ENCODE peak calls at places on chromosomes 1 and 21, in five cellular contexts. S is heart right ventricle, U is neural progenitor cell, A is ovary, Q is lung. G is an unnamed sample.

GRCh38 chr1:40309374-40310128 is 7.5 kb downstream of the COL9A2 start:
- DNase-seq in S (no peak), U (peak; percentile 94), A (no peak), Q (no peak), G (no peak)

GRCh38 chr21:42465008-42465878 is 30.8 kb downstream of the RSPH1 start:
- DNase-seq in S (no peak), U (no peak), A (no peak), Q (no peak), G (no peak)

GRCh38 chr1:45857101-45857700 is 53.8 kb downstream of the MAST2 start:
- DNase-seq in S (no peak), U (no peak), A (no peak), Q (no peak), G (no peak)

GRCh38 chr1:168474322-168474721 is 69.5 kb downstream of the XCL2 start:
- DNase-seq in S (no peak), U (no peak), A (no peak), Q (no peak), G (no peak)

GRCh38 chr1:27394282-27394658 is 1.8 kb downstream of the GPR3 start:
- DNase-seq in S (no peak), U (no peak), A (no peak), Q (no peak), G (no peak)

GRCh38 chr1:117268926-117269378 is 58.2 kb upstream of the VTCN1 start:
- DNase-seq in S (no peak), U (peak; percentile 49), A (no peak), Q (peak; percentile 36), G (no peak)

GRCh38 chr21:35208810-35209517 is 159.9 kb upstream of the RUNX1 start:
- DNase-seq in S (no peak), U (no peak), A (no peak), Q (no peak), G (no peak)

GRCh38 chr1:30908886-30909777 is 574 bp upstream of the SDC3 start:
- DNase-seq in S (no peak), U (peak; percentile 58), A (no peak), Q (no peak), G (peak; percentile 46)

DNA sequence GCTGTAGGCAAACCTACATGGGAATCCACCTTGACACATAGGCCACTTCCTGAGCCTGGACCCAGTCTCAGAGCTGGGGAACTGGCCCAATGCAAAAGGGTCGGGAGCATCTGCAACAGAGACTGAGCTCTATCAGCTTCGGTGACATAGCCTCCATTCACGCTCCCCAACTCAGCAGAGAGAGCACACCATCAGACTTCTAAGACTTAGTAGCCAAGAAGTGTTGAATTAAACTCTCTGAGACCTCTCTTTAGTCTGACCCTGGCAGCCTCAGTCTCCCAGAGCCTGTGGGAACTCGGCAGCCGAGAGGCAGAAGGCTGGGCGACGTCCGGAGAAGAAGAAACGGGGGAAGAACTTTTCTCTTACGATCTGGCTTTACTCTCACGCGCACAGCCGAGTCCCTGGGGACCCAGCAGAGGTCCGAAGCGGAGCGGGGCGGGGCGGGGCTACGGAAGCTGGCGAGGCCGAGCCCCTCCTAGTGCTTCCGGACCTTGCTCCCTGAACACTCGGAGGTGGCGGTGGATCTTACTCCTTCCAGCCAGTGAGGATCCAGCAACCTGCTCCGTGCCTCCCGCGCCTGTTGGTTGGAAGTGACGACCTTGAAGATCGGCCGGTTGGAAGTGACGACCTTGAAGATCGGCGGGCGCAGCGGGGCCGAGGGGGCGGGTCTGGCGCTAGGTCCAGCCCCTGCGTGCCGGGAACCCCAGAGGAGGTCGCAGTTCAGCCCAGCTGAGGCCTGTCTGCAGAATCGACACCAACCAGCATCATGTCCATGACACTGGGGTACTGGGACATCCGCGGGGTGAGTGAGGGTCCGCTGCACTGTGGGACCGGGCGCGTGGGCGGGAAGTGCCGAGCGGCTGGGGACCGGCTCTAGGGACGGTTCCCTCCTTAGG is at the start of gene GSTM4:
- DNase-seq in S (peak; percentile 88), U (peak; percentile 86), A (peak; percentile 93), Q (peak; percentile 76), G (peak; percentile 81)
- TF ChIP-seq CTCF in S (no peak), U (no peak), A (peak; percentile 10), Q (no peak), G (no peak)

GRCh38 chr21:28799926-28800325 is 192.8 kb downstream of the LTN1 start:
- DNase-seq in S (no peak), U (no peak), A (no peak), Q (no peak), G (no peak)

GRCh38 chr21:28798798-28799197 is 193.9 kb downstream of the LTN1 start:
- DNase-seq in S (no peak), U (no peak), A (no peak), Q (no peak), G (no peak)

GRCh38 chr21:28805885-28806284 is 186.8 kb downstream of the LTN1 start:
- DNase-seq in S (no peak), U (no peak), A (peak; percentile 38), Q (no peak), G (no peak)

GRCh38 chr21:28804089-28804670 is 188.5 kb downstream of the LTN1 start:
- DNase-seq in S (no peak), U (no peak), A (no peak), Q (no peak), G (no peak)

GRCh38 chr21:28801906-28802305 is 190.8 kb downstream of the LTN1 start:
- DNase-seq in S (no peak), U (no peak), A (no peak), Q (no peak), G (no peak)
- H3K36me3 ChIP-seq in S (no peaks in the 10 kb centered on the region), U (no peaks in the 10 kb centered on the region), A (no peaks in the 10 kb centered on the region), Q (no peaks in the 10 kb centered on the region), G (no peaks in the 10 kb centered on the region)

DNA sequence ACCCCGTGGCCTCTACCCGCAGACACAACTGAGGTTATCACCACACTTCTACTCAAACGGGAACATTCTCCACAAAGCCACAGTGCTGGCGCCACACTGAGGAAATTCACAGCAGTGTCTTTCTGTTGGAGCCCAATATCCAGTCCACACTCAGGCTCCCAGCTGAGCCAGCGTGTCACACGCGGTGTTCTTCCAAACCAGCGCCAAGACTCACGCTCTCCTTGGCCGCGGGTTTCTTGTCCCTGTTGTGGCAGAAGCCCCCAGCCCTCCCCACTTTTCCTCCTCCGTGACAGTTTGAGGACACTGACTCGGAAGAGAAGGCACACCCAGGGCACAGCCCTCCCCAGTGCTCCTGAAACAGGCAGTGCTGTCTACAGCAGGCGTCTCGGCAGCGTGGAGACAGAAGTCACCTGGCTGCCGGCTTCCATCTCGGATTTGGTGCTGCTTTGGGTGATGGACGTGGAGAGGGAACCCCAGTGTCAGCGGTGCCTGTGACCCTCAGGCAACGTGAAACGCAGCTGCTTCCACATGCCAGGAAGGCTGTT is 35.4 kb upstream of the AGPAT3 start:
- DNase-seq in S (no peak), U (no peak), A (no peak), Q (no peak), G (no peak)
- TF ChIP-seq CTCF in S (no peak), U (no peak), A (no peak), Q (peak; percentile 16), G (no peak)

DNA sequence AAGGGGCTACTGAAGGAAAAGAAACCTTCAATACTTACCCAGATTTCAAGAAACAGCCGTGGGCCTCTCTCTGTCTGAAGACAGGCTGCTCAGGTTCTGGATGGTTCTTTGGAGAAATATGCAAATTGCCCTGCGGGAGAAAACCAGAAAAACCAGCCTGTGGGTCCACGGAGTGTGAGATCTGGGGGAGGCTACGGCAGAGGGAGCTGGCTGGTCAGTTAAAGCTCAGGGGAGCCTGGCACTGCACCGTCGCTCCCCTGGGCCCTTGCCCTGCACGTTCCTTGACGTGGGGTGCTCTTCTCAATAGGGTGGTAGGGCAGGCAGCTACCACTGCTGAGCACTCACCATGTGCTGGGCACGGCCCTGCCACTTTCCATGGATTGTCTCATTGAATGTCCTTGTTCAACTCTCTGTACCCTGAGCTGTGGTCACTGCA is 12.7 kb downstream of the TMCO4 start:
- DNase-seq in S (no peak), U (no peak), A (no peak), Q (peak; percentile 34), G (no peak)
- H3K36me3 ChIP-seq in S (peaks cover 32% of the 10 kb centered on the region), U (no peaks in the 10 kb centered on the region), A (no peaks in the 10 kb centered on the region), Q (no peaks in the 10 kb centered on the region), G (no peaks in the 10 kb centered on the region)

GRCh38 chr1:65437616-65438015 is 17.1 kb downstream of the LEPR start:
- DNase-seq in S (no peak), U (no peak), A (no peak), Q (no peak), G (no peak)

GRCh38 chr1:65432918-65433317 is 12.4 kb downstream of the LEPR start:
- DNase-seq in S (no peak), U (no peak), A (no peak), Q (no peak), G (no peak)

GRCh38 chr1:65435987-65436386 is 15.5 kb downstream of the LEPR start:
- DNase-seq in S (no peak), U (no peak), A (no peak), Q (no peak), G (no peak)

GRCh38 chr1:65434255-65434654 is 13.8 kb downstream of the LEPR start:
- DNase-seq in S (no peak), U (no peak), A (no peak), Q (no peak), G (no peak)

DNA sequence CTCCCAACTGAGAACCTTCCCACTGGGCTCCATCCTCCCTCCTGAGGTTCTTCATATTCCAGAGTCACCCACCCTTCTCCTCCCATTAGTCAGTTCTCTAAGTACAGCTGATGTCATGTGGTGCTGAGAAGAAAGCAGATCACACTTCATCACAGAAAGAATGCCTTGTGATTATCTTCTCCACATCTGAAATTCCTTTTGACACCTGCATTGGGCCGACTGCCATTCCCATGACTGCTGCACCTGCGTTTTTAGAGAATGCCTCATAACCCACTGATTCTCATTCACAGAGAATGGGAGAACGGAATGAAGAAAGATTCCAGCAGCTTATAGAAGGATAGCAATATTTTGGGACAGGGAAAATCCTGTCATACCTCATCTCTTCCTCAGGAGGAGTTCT is 14.3 kb downstream of the LEPR start:
- DNase-seq in S (no peak), U (no peak), A (no peak), Q (no peak), G (no peak)
- TF ChIP-seq CTCF in S (no peak), U (no peak), A (no peak), Q (no peak), G (no peak)

G was measured in adrenal gland.